ENCODE peak calls at places on chromosomes 1 and 21, in four cellular contexts. I is HepG2, L is ovary, M is upper lobe of left lung. K is an unnamed sample.

GRCh38 chr1:84152649-84153056 is 8.6 kb downstream of the PRKACB start:
- DNase-seq in L (no peak), I (no peak), M (no peak), K (no peak)

GRCh38 chr1:41275831-41276230 is 33.7 kb upstream of the SCMH1 start:
- DNase-seq in M (no peak), L (no peak), I (no peak), K (no peak)

GRCh38 chr1:214289574-214290272 is 8.8 kb downstream of the SMYD2 start:
- DNase-seq in M (no peak), L (no peak), I (no peak), K (no peak)

GRCh38 chr1:182704677-182705076 is 20.3 kb upstream of the RGS8 start:
- DNase-seq in L (no peak), I (no peak), M (no peak), K (no peak)

GRCh38 chr1:61078611-61079010 is 3.8 kb upstream of the NFIA start:
- DNase-seq in I (no peak), L (no peak), M (no peak), K (no peak)

GRCh38 chr1:41025979-41026819 is 4.7 kb upstream of the SLFNL1 start:
- DNase-seq in L (no peak), M (no peak), I (no peak), K (no peak)

GRCh38 chr1:147539122-147539575 is 2.2 kb upstream of the BCL9 start:
- DNase-seq in L (peak), M (peak), I (peak), K (no peak)

GRCh38 chr1:22142315-22143064 is 407 bp downstream of the WNT4 start:
- DNase-seq in L (no peak), M (no peak), I (no peak), K (peak)

GRCh38 chr1:43302721-43303476 is 2.1 kb downstream of the TIE1 start:
- DNase-seq in M (no peak), I (peak), L (no peak), K (no peak)

GRCh38 chr1:76867342-76868130 is at the start of gene ST6GALNAC5:
- DNase-seq in I (no peak), L (peak), M (no peak), K (no peak)

GRCh38 chr1:228198977-228199590 is 8.8 kb upstream of the OBSCN start:
- DNase-seq in I (no peak), L (no peak), M (no peak), K (no peak)

GRCh38 chr1:221998186-221998612 is 256.3 kb upstream of the DUSP10 start:
- DNase-seq in I (no peak), L (no peak), M (no peak), K (no peak)

GRCh38 chr1:41377397-41377796 is 16.2 kb downstream of the FOXO6 start:
- DNase-seq in I (no peak), M (no peak), L (no peak), K (no peak)

GRCh38 chr1:53026254-53026653 is 35.8 kb upstream of the PODN start:
- DNase-seq in M (no peak), L (no peak), I (no peak), K (no peak)

GRCh38 chr1:117615474-117615873 is 9.6 kb downstream of the TENT5C start:
- DNase-seq in L (no peak), I (no peak), M (peak), K (no peak)

GRCh38 chr1:3510136-3510955 is 55.9 kb downstream of the ARHGEF16 start:
- DNase-seq in L (no peak), M (no peak), I (no peak), K (no peak)
- TF ChIP-seq EP300 in L (no peak), M (no peak), I (no peak), K (no peak)

GRCh38 chr1:232222614-232223013 is 407.3 kb downstream of the SIPA1L2 start:
- DNase-seq in M (no peak), L (no peak), I (no peak), K (no peak)
- H3K4me3 ChIP-seq in M (no peak), L (no peak), I (no peak), K (no peak)

GRCh38 chr21:45378258-45378966 is 26.6 kb upstream of the COL18A1 start:
- DNase-seq in L (no peak), M (no peak), I (no peak), K (no peak)
- H3K27ac ChIP-seq in L (no peak), M (no peak), I (no peak), K (no peak)

GRCh38 chr1:204616683-204617082 is 68.9 kb downstream of the LRRN2 start:
- DNase-seq in I (no peak), L (no peak), M (no peak), K (no peak)

GRCh38 chr1:204611036-204611435 is 74.5 kb downstream of the LRRN2 start:
- DNase-seq in I (no peak), M (no peak), L (no peak), K (no peak)

GRCh38 chr1:204615881-204616280 is 69.7 kb downstream of the LRRN2 start:
- DNase-seq in M (no peak), I (no peak), L (no peak), K (no peak)

GRCh38 chr1:204607910-204608309 is 77.6 kb downstream of the LRRN2 start:
- DNase-seq in I (no peak), L (no peak), M (no peak), K (no peak)

DNA sequence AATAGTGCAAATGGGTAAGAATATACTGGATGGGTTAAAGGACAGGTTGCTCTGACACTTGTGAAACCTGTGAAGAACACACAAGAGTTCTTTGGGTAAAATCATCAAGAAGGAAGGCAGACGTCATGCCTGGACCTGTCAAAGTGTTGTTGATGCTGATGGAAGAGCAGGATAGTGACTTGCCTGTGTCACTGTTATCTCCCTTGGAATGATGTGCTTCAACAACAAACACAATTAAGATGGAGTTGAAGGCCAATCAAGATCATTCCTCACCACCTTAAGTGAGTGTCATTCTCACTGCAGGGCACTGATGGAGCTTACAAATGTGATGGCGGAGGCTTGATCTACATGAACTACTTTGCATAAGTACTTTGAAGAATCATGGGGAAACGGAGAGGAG is 73.2 kb downstream of the LRRN2 start:
- DNase-seq in I (no peak), L (no peak), M (no peak), K (no peak)
- TF ChIP-seq EP300 in I (no peak), L (no peak), M (no peak), K (no peak)

GRCh38 chr1:46512792-46513190 is 23.2 kb downstream of the DMBX1 start:
- DNase-seq in L (no peak), M (no peak), I (no peak), K (no peak)
- H3K4me3 ChIP-seq in L (no peak), M (no peak), I (no peak), K (no peak)

GRCh38 chr1:113021430-113022085 is 51.4 kb upstream of the LRIG2 start:
- DNase-seq in I (peak), M (no peak), L (no peak), K (no peak)
- H3K27ac ChIP-seq in I (peak), M (no peak), L (no peak), K (peak)

GRCh38 chr1:178614286-178614685 is 101.4 kb downstream of the TEX35 start:
- DNase-seq in L (no peak), I (peak), M (no peak), K (no peak)
- TF ChIP-seq EP300 in L (no peak), I (no peak), M (no peak), K (no peak)

GRCh38 chr1:205963756-205964155 is 20.5 kb upstream of the SLC26A9 start:
- DNase-seq in I (no peak), L (no peak), M (no peak), K (no peak)
- H3K4me3 ChIP-seq in I (no peak), L (no peak), M (no peak), K (no peak)

DNA sequence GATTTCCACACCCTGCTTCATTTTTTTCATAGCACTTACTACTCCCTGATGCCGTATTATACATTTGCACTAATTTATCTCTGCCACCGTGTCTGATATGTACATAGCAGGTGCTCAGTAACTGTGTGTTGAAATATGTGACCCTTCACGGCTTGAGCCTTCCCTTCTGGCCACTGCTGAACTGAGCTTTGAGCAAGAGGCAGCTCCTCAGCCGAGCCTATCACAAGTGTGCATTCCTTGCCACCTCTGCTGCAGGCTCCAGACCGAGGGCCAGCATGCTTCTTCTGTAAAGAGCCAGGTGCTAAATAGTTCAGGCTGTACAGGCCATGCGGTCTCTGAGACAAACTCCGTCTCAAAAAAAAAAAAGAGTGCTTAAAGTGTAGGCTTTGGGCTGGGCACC is 22.6 kb downstream of the PLEKHM2 start:
- DNase-seq in L (no peak), I (no peak), M (peak), K (peak)
- H3K27ac ChIP-seq in L (no peak), I (no peak), M (peak), K (no peak)